ENCODE peak calls at places on chromosomes 7 and 10, in four cellular contexts. Z is GM12878, N is K562, P is HepG2. C is an unnamed sample.

GRCh38 chr10:51344371-51344770 is 270.1 kb downstream of the PRKG1 start:
- DNase-seq in N (no peak), Z (no peak), P (no peak), C (no peak)

GRCh38 chr10:96400465-96400864 is 41.7 kb upstream of the OPALIN start:
- DNase-seq in Z (no peak), P (no peak), N (no peak), C (no peak)

GRCh38 chr7:117901089-117901797 is 28.0 kb upstream of the CTTNBP2 start:
- DNase-seq in N (no peak), P (no peak), Z (no peak), C (no peak)

GRCh38 chr7:47915066-47915976 is 32.9 kb downstream of the PKD1L1 start:
- DNase-seq in Z (no peak), N (no peak), P (no peak), C (no peak)

GRCh38 chr7:141158562-141158961 is 84.7 kb downstream of the TMEM178B start:
- DNase-seq in N (no peak), P (no peak), Z (peak; percentile 34), C (no peak)

GRCh38 chr7:134313543-134313942 is 3.2 kb downstream of the SLC35B4 start:
- DNase-seq in N (no peak), P (no peak), Z (no peak), C (no peak)

GRCh38 chr10:124539935-124540641 is 78.5 kb downstream of the LHPP start:
- DNase-seq in Z (no peak), P (peak; percentile 22), N (peak; percentile 61), C (peak; percentile 77)

GRCh38 chr7:150848561-150849115 is 3.7 kb upstream of the AOC1 start:
- DNase-seq in N (no peak), P (no peak), Z (no peak), C (no peak)

GRCh38 chr7:101124376-101125056 is 2.4 kb upstream of the SERPINE1 start:
- DNase-seq in P (peak; percentile 84), N (no peak), Z (no peak), C (no peak)

GRCh38 chr10:31650010-31650409 is 278.6 kb downstream of the ARHGAP12 start:
- DNase-seq in N (no peak), Z (no peak), P (no peak), C (no peak)

GRCh38 chr10:4825868-4826787 is at the start of gene AKR1E2:
- DNase-seq in Z (no peak), N (peak; percentile 89), P (no peak), C (no peak)

GRCh38 chr10:43228783-43229207 is 38.1 kb downstream of the RASGEF1A start:
- DNase-seq in P (no peak), Z (no peak), N (no peak), C (no peak)

GRCh38 chr10:31697271-31698168 is 231.1 kb downstream of the ARHGAP12 start:
- DNase-seq in P (no peak), N (no peak), Z (no peak), C (no peak)

GRCh38 chr7:46139079-46139478 is 218.0 kb upstream of the IGFBP3 start:
- DNase-seq in Z (peak; percentile 48), N (no peak), P (no peak), C (no peak)

GRCh38 chr7:113491305-113491704 is 373.0 kb upstream of the SMIM30 start:
- DNase-seq in N (no peak), Z (no peak), P (no peak), C (no peak)

GRCh38 chr7:129774359-129774758 is 162.8 kb downstream of the NRF1 start:
- DNase-seq in N (no peak), Z (no peak), P (no peak), C (no peak)

GRCh38 chr7:127250312-127251047 is 2.3 kb downstream of the GRM8 start:
- DNase-seq in Z (no peak), N (no peak), P (no peak), C (no peak)

GRCh38 chr10:62819521-62819920 is 3.4 kb upstream of the EGR2 start:
- DNase-seq in P (no peak), Z (no peak), N (no peak), C (no peak)

GRCh38 chr10:44857363-44858016 is 53.6 kb upstream of the TMEM72 start:
- DNase-seq in N (peak; percentile 88), Z (no peak), P (peak; percentile 18), C (peak; percentile 77)

GRCh38 chr10:3786295-3786981 is 1.4 kb upstream of the KLF6 start:
- DNase-seq in Z (no peak), P (peak; percentile 85), N (no peak), C (no peak)

GRCh38 chr10:58775960-58776574 is 263.4 kb downstream of the BICC1 start:
- DNase-seq in N (no peak), Z (no peak), P (no peak), C (no peak)

GRCh38 chr10:12782537-12782936 is 219.0 kb downstream of the CCDC3 start:
- DNase-seq in N (peak; percentile 77), Z (no peak), P (peak; percentile 29), C (peak; percentile 76)

GRCh38 chr7:131827421-131827820 is 271.0 kb upstream of the PODXL start:
- DNase-seq in Z (no peak), P (no peak), N (no peak), C (no peak)

GRCh38 chr7:25148772-25149575 is 23.9 kb upstream of the CYCS start:
- DNase-seq in N (no peak), Z (no peak), P (no peak), C (no peak)

GRCh38 chr7:618539-619355 is 99.1 kb upstream of the PDGFA start:
- DNase-seq in P (peak; percentile 91), N (no peak), Z (no peak), C (no peak)

GRCh38 chr7:110871856-110872255 is 219.1 kb upstream of the LRRN3 start:
- DNase-seq in Z (no peak), P (no peak), N (no peak), C (no peak)

GRCh38 chr7:120059641-120060040 is 213.3 kb upstream of the KCND2 start:
- DNase-seq in N (no peak), Z (no peak), P (no peak), C (no peak)

GRCh38 chr10:121974019-121974534 is 940 bp downstream of the NSMCE4A start:
- DNase-seq in P (no peak), N (no peak), Z (no peak), C (no peak)

GRCh38 chr7:96314402-96315108 is 7.3 kb downstream of the SLC25A13 start:
- DNase-seq in N (no peak), P (no peak), Z (no peak), C (no peak)

GRCh38 chr10:3887885-3888476 is 103.0 kb upstream of the KLF6 start:
- DNase-seq in P (no peak), N (no peak), Z (peak; percentile 66), C (no peak)

GRCh38 chr7:40918701-40919271 is 784.0 kb downstream of the SUGCT start:
- DNase-seq in P (no peak), N (no peak), Z (no peak), C (no peak)

GRCh38 chr10:104664205-104664604 is 23.1 kb downstream of the SORCS3 start:
- DNase-seq in N (no peak), P (peak; percentile 4), Z (no peak), C (no peak)

GRCh38 chr7:75982306-75983064 is 11.9 kb downstream of the TMEM120A start:
- DNase-seq in Z (no peak), P (no peak), N (no peak), C (no peak)
- TF ChIP-seq BHLHE40 in Z (no peak), P (no peak), N (no peak), C (no peak)

GRCh38 chr7:19448091-19448490 is 260.7 kb downstream of the POLR1F start:
- DNase-seq in Z (no peak), N (no peak), P (no peak), C (no peak)

DNA sequence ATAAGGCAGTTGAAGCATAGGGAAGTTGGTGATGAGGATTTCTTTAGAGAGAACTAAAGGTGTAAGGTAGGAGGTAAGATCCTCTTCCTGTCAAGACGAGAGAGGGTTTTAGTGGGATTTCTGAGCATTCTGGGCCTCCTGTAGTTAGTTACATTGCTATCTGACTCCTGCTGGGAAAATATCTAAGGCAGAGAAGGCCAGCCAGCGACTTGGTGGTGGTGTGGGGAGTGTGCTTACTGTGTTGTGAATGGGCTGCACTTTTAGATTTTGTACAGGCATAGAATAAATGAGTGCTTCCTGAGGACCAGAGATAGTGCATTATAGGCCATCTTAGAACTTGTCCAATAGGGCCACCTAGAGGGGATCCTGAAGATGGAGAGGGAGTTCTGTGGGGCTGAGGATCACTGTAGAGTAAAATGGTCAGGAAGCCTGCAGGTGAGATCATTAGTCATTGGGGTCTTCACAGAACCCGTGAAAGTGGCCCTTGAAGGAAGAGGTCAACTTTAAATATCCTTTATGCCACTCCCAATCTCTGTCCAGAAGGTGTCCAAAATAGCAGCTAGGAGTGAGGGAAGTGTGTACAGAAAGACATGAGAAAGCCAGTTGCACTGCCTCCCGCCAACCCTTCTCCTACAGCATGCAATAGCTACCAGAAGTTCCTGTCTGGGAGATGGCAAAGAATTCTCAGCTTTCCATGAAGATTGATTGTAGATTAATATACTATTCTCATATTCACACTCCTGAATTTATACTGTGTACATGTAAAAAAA is 266.6 kb downstream of the POLR1F start:
- DNase-seq in Z (no peak), P (no peak), N (no peak), C (peak; percentile 47)
- TF ChIP-seq FOXM1 in Z (no peak), P (no peak), N (no peak), C (no peak)

DNA sequence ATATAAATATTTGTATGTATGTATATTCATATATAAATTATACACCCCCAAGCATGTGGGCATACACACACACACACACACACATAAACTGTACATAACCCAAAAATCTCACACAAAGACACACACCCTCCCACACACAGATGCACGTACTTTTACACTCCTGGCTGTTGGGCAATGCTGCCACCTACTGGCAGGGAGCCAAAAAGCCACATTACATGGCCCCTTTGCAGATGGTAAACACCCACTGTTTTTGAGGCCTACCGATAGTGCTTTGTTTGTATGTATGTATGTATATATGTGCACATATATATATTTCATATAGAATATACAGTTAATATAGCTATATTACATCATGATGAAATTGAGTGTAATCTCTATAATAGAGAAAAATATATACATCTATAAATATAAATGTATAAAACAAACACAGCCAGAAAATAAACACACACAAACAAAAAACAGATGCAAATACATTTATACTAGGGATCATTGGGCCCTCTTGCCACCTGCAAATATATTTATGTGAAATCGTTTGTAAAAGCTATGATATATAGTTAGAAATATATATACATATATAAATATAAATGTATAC is 120.1 kb upstream of the ACBD5 start:
- DNase-seq in Z (peak; percentile 62), N (peak; percentile 70), P (peak; percentile 64), C (peak; percentile 54)
- TF ChIP-seq BHLHE40 in Z (peak; percentile 36), N (no peak), P (no peak), C (no peak)

GRCh38 chr7:51301806-51302205 is 14.8 kb downstream of the COBL start:
- DNase-seq in N (no peak), P (no peak), Z (no peak), C (no peak)

GRCh38 chr7:51304729-51305128 is 11.9 kb downstream of the COBL start:
- DNase-seq in Z (no peak), N (no peak), P (no peak), C (no peak)

GRCh38 chr7:51300762-51301674 is 15.6 kb downstream of the COBL start:
- DNase-seq in N (no peak), P (no peak), Z (no peak), C (no peak)

GRCh38 chr7:51299391-51300133 is 17.0 kb downstream of the COBL start:
- DNase-seq in P (no peak), Z (no peak), N (no peak), C (no peak)

GRCh38 chr7:51303142-51303525 is 13.5 kb downstream of the COBL start:
- DNase-seq in Z (no peak), N (no peak), P (no peak), C (no peak)
- TF ChIP-seq FOXM1 in Z (no peak), N (no peak), P (no peak), C (no peak)

C was measured in HEK293T.